ENCODE peak calls at places on chromosome 9, in nine cellular contexts. I is heart right ventricle, S is ovary, A is left lung, L is brain microvascular endothelial cell, H is A673, J is RWPE2, K is vagina, W is aorta. Z is an unnamed sample.

GRCh38 chr9:92064711-92065110 is 50.5 kb downstream of the SPTLC1 start:
- DNase-seq in I (no peak), S (no peak), A (no peak), L (peak; percentile 74), H (peak; percentile 6), J (no peak), K (no peak), W (no peak), Z (peak; percentile 14)

GRCh38 chr9:15182003-15182695 is 124.9 kb downstream of the TTC39B start:
- DNase-seq in I (no peak), S (no peak), A (no peak), L (no peak), H (peak; percentile 3), J (no peak), K (no peak), W (no peak), Z (no peak)

GRCh38 chr9:16417101-16417500 is 453.4 kb downstream of the BNC2 start:
- DNase-seq in I (no peak), S (no peak), A (no peak), L (peak; percentile 89), H (no peak), J (no peak), K (no peak), W (no peak), Z (peak; percentile 87)

GRCh38 chr9:4225291-4226119 is 74.4 kb downstream of the GLIS3 start:
- DNase-seq in I (no peak), S (no peak), A (no peak), L (peak; percentile 62), H (no peak), J (no peak), K (no peak), W (no peak), Z (peak; percentile 80)

GRCh38 chr9:105103776-105104175 is 140.7 kb upstream of the SLC44A1 start:
- DNase-seq in I (no peak), S (no peak), A (no peak), L (peak; percentile 28), H (no peak), J (no peak), K (no peak), W (no peak), Z (peak; percentile 17)

GRCh38 chr9:33750839-33751339 is 44.5 kb upstream of the PRSS3 start:
- DNase-seq in I (no peak), S (no peak), A (peak; percentile 70), L (no peak), H (no peak), J (no peak), K (no peak), W (no peak), Z (peak; percentile 42)

GRCh38 chr9:90851444-90851843 is 49.8 kb downstream of the SYK start:
- DNase-seq in I (no peak), S (no peak), A (no peak), L (no peak), H (no peak), J (no peak), K (no peak), W (no peak), Z (no peak)

GRCh38 chr9:35813434-35814105 is 1.3 kb downstream of the HINT2 start:
- DNase-seq in I (no peak), S (no peak), A (no peak), L (no peak), H (peak; percentile 48), J (no peak), K (no peak), W (no peak), Z (peak; percentile 42)

GRCh38 chr9:7315116-7315515 is 484.5 kb downstream of the DMAC1 start:
- DNase-seq in I (no peak), S (no peak), A (no peak), L (no peak), H (no peak), J (no peak), K (no peak), W (no peak), Z (no peak)

GRCh38 chr9:106883030-106883429 is 20.1 kb downstream of the ZNF462 start:
- DNase-seq in I (no peak), S (no peak), A (no peak), L (no peak), H (no peak), J (no peak), K (no peak), W (no peak), Z (no peak)

GRCh38 chr9:93911136-93911745 is 43.9 kb downstream of the BARX1 start:
- DNase-seq in I (no peak), S (no peak), A (peak; percentile 64), L (no peak), H (no peak), J (no peak), K (no peak), W (no peak), Z (no peak)

GRCh38 chr9:20319641-20320337 is 302.5 kb downstream of the MLLT3 start:
- DNase-seq in I (no peak), S (no peak), A (no peak), L (no peak), H (no peak), J (no peak), K (no peak), W (no peak), Z (peak; percentile 14)

GRCh38 chr9:93422987-93423386 is 28.5 kb upstream of the FAM120A start:
- DNase-seq in I (no peak), S (no peak), A (no peak), L (no peak), H (no peak), J (no peak), K (no peak), W (no peak), Z (no peak)

GRCh38 chr9:128084746-128085145 is 16.7 kb downstream of the SLC25A25 start:
- DNase-seq in I (no peak), S (no peak), A (no peak), L (no peak), H (no peak), J (no peak), K (no peak), W (no peak), Z (no peak)

GRCh38 chr9:109499631-109500120 is 1.6 kb upstream of the PTPN3 start:
- DNase-seq in I (peak; percentile 75), S (peak; percentile 49), A (peak; percentile 89), L (no peak), H (peak; percentile 30), J (no peak), K (no peak), W (peak; percentile 93), Z (peak; percentile 68)

GRCh38 chr9:127769985-127770904 is 8.2 kb downstream of the SH2D3C start:
- DNase-seq in I (no peak), S (no peak), A (no peak), L (no peak), H (no peak), J (no peak), K (no peak), W (no peak), Z (no peak)

GRCh38 chr9:21043841-21044240 is 12.4 kb upstream of the HACD4 start:
- DNase-seq in I (no peak), S (no peak), A (no peak), L (no peak), H (no peak), J (no peak), K (no peak), W (no peak), Z (no peak)

GRCh38 chr9:107489687-107490605 is at the start of gene KLF4:
- DNase-seq in I (peak; percentile 90), S (peak; percentile 95), A (peak; percentile 96), L (peak; percentile 88), H (peak; percentile 95), J (peak; percentile 87), K (peak; percentile 96), W (peak; percentile 97), Z (peak; percentile 91)

GRCh38 chr9:27109621-27110020 is 596 bp downstream of the TEK start:
- DNase-seq in I (no peak), S (no peak), A (no peak), L (no peak), H (no peak), J (no peak), K (no peak), W (no peak), Z (no peak)
- H3K4me3 ChIP-seq in I (peak overlapping the region; percentile 42), S (no peak overlapping the region), A (no peak overlapping the region), L (peak overlapping the region; percentile 48), H (no peak overlapping the region), J (no peak overlapping the region), K (no peak overlapping the region), W (no peak overlapping the region), Z (peak overlapping the region; percentile 25)

DNA sequence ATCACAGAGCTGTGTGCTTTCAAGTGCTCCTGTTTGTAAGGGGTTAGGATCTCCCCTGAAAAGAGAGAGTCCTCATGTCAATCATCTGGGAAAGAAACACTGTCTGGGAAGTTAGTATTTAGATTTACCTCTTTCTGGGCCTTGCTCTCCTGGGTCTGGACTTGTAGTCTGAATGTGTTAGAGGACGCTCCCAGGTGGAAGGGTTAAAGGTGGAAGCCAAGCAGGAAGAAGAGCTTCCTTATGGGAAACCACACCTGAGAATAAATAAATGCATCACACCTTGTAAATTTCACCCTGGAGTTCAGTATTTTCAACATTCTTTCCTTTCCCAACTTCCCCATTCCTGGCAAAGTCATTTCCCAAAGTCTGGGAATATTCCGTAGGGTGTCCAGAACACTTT is 1.3 kb downstream of the PLGRKT start:
- DNase-seq in I (no peak), S (no peak), A (no peak), L (no peak), H (no peak), J (no peak), K (no peak), W (no peak), Z (no peak)
- H3K4me3 ChIP-seq in I (peak overlapping the region; percentile 56), S (no peak overlapping the region), A (no peak overlapping the region), L (no peak overlapping the region), H (peak overlapping the region; percentile 86), J (no peak overlapping the region), K (no peak overlapping the region), W (no peak overlapping the region), Z (no peak overlapping the region)

DNA sequence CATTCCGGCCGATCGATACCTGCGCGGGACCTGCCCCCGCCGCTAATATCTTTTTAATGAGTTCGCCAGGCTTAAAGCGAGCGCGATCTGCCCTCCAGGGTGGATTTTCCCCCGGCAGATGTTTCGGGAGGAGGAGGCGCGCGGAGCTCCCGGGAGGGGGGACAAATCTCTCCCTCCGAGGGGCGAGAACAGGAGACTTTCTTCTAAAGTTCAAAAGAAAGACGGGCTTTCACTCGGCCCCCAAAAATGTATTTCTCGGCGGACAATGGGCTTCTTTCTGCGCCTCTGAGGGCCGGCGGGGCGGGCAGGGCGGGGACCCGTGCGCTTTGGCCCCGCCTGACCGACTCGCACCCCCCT is 4.1 kb upstream of the PRDM12 start:
- DNase-seq in I (no peak), S (no peak), A (peak; percentile 28), L (no peak), H (no peak), J (no peak), K (no peak), W (no peak), Z (no peak)
- H3K4me3 ChIP-seq in I (peak overlapping the region; percentile 32), S (peak overlapping the region; percentile 32), A (no peak overlapping the region), L (no peak overlapping the region), H (peak overlapping the region; percentile 21), J (peak overlapping the region; percentile 8), K (peak overlapping the region; percentile 39), W (peak overlapping the region; percentile 10), Z (no peak overlapping the region)

DNA sequence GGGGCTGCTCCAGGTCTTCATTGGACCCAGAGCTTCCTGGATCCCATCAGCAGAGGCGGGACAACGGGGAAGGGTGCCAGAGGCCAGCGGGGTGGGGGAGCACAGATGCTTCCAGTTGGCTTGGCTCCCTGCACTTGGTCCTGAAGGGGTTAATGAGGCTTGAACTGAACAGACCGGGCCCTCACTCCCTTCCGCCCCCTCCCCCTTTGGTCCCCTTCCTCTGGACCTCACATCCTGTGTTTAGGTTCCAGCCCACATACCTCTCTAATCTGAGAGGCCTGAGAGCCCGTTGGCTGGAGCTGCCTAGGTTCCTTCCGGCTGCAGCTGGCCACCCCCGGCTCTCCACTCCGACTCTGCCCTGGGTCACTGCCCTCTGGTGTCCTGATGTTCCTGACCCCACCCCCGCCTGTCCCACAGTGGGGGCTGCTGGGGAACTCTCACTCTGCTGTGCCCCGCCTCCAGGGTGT is 32.3 kb downstream of the PTPA start:
- DNase-seq in I (peak; percentile 80), S (peak; percentile 94), A (peak; percentile 78), L (peak; percentile 77), H (no peak), J (no peak), K (no peak), W (peak; percentile 83), Z (peak; percentile 43)
- H3K4me3 ChIP-seq in I (peak overlapping the region; percentile 23), S (no peak overlapping the region), A (no peak overlapping the region), L (no peak overlapping the region), H (no peak overlapping the region), J (no peak overlapping the region), K (no peak overlapping the region), W (no peak overlapping the region), Z (peak overlapping the region; percentile 12)

Z was measured in foreskin fibroblast.